ENCODE peak calls at places on chromosomes 13 and 19, in ten cellular contexts. S, O, L, D, C, Q, X, W, A and T are unnamed samples.

GRCh38 chr13:52127783-52128702 is 830 bp downstream of the NEK5 start:
- DNase-seq in S (peak), O (no peak), L (peak), D (peak), C (peak), Q (peak), X (peak), W (peak), A (peak), T (peak)

GRCh38 chr13:109408596-109409382 is 377.6 kb downstream of the IRS2 start:
- DNase-seq in S (no peak), O (no peak), L (no peak), D (peak), C (no peak), Q (no peak), X (no peak), W (no peak), A (no peak), T (no peak)

GRCh38 chr13:109783447-109783814 is 3.0 kb downstream of the IRS2 start:
- DNase-seq in S (no peak), O (no peak), L (peak), D (no peak), C (no peak), Q (no peak), X (no peak), W (no peak), A (no peak), T (no peak)

GRCh38 chr13:110726726-110727125 is 13.2 kb downstream of the ING1 start:
- DNase-seq in S (no peak), O (no peak), L (no peak), D (no peak), C (no peak), Q (no peak), X (no peak), W (no peak), A (no peak), T (no peak)

GRCh38 chr13:30193279-30194234 is 113.8 kb downstream of the KATNAL1 start:
- DNase-seq in S (no peak), O (no peak), L (no peak), D (no peak), C (no peak), Q (no peak), X (no peak), W (no peak), A (no peak), T (no peak)

GRCh38 chr19:11418518-11419506 is at the start of gene RGL3:
- DNase-seq in S (peak), O (no peak), L (peak), D (no peak), C (no peak), Q (no peak), X (no peak), W (peak), A (peak), T (no peak)

GRCh38 chr19:38193445-38193844 is 30.6 kb downstream of the DPF1 start:
- DNase-seq in S (no peak), O (no peak), L (no peak), D (no peak), C (no peak), Q (no peak), X (no peak), W (no peak), A (peak), T (no peak)

GRCh38 chr13:27354379-27354778 is 70.0 kb upstream of the GTF3A start:
- DNase-seq in S (no peak), O (no peak), L (no peak), D (peak), C (no peak), Q (no peak), X (peak), W (no peak), A (no peak), T (peak)

GRCh38 chr19:17553256-17553655 is 2.2 kb upstream of the COLGALT1 start:
- DNase-seq in S (peak), O (peak), L (no peak), D (peak), C (peak), Q (peak), X (peak), W (no peak), A (peak), T (peak)

GRCh38 chr13:70747305-70747704 is 639.1 kb upstream of the KLHL1 start:
- DNase-seq in S (no peak), O (no peak), L (no peak), D (no peak), C (no peak), Q (no peak), X (no peak), W (no peak), A (no peak), T (no peak)

GRCh38 chr19:23382955-23383354 is 12.3 kb downstream of the ZNF91 start:
- DNase-seq in S (no peak), O (no peak), L (no peak), D (no peak), C (no peak), Q (no peak), X (no peak), W (no peak), A (no peak), T (no peak)

DNA sequence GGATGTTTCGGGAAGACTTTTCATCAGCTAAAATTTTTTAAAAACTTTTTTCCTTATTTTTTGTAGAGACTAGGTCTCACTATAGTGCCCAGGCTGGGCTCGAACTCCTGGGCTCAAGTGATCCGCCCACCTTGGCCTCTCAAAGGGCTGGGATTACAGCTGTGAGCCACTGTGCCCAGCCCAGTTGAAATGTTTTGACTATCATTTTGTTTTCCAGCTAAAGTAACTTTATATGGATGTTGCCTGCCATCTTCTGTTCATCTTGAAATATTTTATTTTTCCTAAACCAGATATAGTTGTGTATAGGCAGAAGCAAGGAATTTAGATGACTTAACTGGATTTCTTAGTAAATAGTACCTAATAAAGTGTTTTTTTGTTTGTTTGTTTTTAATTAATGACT is 7.0 kb downstream of the CAB39L start:
- DNase-seq in S (peak), O (no peak), L (no peak), D (peak), C (peak), Q (peak), X (peak), W (peak), A (peak), T (peak)
- TF ChIP-seq CTCF in S (no peak), O (no peak), L (no peak), D (peak), C (peak), Q (peak), X (no peak), W (no peak), A (peak), T (peak)

DNA sequence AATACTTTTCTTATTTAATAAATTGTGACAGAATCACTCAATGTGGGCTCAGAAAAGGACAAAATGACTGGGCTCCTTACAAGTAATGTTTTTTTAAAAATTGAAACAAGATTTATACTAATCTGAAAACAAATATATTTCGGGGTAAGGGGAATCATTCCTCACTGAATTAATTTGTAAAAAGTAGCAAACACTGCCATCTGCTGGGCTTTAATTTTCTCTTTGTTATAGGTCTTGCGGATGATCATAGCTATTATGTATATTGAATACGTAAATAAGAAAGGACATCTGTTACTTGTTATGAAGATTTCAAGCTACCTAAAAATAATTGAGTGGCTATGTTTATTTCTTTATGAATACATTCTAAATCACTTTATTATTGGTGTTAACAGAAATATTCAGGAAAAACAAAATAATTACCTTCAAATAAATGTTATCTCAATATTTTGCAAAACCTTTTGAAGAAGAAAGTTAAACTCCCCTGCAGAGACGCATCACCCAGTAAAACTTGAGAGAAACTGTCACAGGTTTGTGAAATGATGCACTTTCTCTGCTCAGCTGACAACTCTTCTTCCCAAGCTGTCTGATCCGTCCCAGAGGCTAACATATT is 17.8 kb upstream of the ENOX1 start:
- DNase-seq in S (no peak), O (no peak), L (no peak), D (peak), C (no peak), Q (no peak), X (peak), W (peak), A (peak), T (peak)
- H3K4me3 ChIP-seq in S (no peak), O (peak), L (no peak), D (peak), C (peak), Q (no peak), X (peak), W (no peak), A (no peak), T (peak)

DNA sequence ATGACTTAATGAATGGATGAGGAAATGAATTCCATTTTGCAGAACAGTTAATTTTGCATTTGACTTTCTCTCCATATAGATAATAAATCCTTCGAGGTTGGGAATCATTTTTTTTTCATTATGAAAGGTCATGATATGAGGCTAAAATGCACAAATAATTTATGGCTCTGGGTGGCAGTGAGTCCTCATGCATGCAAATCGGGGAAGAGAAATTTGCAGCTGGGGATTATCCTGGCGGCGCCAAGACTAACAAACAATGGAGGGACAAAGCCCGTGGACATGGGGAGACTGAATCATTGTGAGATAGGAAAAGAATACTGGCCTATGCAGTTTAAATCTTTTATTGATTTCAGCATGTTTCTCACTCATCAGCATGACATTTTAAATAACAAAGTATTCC is 102.2 kb downstream of the ERCC5 start:
- DNase-seq in S (no peak), O (no peak), L (no peak), D (no peak), C (no peak), Q (no peak), X (peak), W (no peak), A (peak), T (peak)
- TF ChIP-seq CTCF in S (no peak), O (no peak), L (no peak), D (no peak), C (no peak), Q (no peak), X (no peak), W (no peak), A (peak), T (no peak)

DNA sequence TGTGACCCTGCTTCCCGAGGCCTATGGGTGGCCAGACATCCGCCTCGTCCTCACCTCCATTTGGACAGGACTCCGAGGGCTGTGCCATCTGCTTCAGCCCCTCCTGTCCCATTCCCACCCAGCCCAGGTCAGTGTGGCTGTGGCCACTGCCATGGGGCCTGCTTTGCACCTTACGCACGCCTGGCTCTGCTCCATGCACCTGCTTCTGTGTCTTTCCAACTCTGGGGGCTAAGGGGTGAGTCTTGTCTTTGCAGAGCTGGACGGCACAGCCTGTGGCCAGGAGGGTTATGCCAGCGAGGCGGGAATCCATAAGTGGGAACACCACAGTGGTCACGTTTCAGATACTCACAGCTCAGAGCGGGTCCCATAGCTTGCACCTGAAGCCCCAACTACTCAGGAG is 5.2 kb upstream of the ZNF554 start:
- DNase-seq in S (no peak), O (no peak), L (no peak), D (no peak), C (no peak), Q (no peak), X (no peak), W (no peak), A (no peak), T (no peak)
- H3K4me3 ChIP-seq in S (no peak), O (no peak), L (no peak), D (no peak), C (no peak), Q (no peak), X (no peak), W (no peak), A (no peak), T (no peak)

GRCh38 chr19:58217069-58217481 is 11.6 kb upstream of the ZNF544 start:
- DNase-seq in S (no peak), O (no peak), L (no peak), D (no peak), C (no peak), Q (no peak), X (no peak), W (no peak), A (no peak), T (no peak)

GRCh38 chr19:58213075-58213369 is 15.7 kb upstream of the ZNF544 start:
- DNase-seq in S (no peak), O (no peak), L (no peak), D (no peak), C (no peak), Q (no peak), X (no peak), W (no peak), A (no peak), T (no peak)

GRCh38 chr19:58217607-58218391 is 10.9 kb upstream of the ZNF544 start:
- DNase-seq in S (no peak), O (no peak), L (no peak), D (no peak), C (no peak), Q (no peak), X (no peak), W (no peak), A (no peak), T (no peak)

DNA sequence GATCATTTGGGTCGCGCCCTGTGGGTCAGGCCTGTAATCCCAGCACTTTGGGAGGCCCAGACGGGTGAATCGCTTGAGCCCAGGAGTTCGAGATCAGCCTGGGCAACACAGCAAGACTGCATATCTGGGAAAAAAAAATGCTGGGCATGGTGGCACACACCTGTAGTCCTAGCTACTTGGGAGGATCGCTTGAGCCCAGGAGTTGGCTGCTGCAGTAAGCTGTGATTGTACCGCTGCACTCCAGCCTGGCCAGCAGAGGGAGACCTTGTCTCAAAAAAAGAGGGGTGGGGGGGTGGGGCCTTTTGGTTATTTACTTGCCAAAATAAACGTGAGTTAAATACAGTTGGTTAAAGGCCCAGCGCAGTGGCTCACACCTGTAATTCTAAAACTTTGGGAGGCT is 9.8 kb upstream of the ZNF544 start:
- DNase-seq in S (no peak), O (no peak), L (peak), D (no peak), C (no peak), Q (no peak), X (no peak), W (peak), A (no peak), T (no peak)
- TF ChIP-seq CTCF in S (peak), O (no peak), L (peak), D (no peak), C (no peak), Q (no peak), X (peak), W (peak), A (no peak), T (no peak)

DNA sequence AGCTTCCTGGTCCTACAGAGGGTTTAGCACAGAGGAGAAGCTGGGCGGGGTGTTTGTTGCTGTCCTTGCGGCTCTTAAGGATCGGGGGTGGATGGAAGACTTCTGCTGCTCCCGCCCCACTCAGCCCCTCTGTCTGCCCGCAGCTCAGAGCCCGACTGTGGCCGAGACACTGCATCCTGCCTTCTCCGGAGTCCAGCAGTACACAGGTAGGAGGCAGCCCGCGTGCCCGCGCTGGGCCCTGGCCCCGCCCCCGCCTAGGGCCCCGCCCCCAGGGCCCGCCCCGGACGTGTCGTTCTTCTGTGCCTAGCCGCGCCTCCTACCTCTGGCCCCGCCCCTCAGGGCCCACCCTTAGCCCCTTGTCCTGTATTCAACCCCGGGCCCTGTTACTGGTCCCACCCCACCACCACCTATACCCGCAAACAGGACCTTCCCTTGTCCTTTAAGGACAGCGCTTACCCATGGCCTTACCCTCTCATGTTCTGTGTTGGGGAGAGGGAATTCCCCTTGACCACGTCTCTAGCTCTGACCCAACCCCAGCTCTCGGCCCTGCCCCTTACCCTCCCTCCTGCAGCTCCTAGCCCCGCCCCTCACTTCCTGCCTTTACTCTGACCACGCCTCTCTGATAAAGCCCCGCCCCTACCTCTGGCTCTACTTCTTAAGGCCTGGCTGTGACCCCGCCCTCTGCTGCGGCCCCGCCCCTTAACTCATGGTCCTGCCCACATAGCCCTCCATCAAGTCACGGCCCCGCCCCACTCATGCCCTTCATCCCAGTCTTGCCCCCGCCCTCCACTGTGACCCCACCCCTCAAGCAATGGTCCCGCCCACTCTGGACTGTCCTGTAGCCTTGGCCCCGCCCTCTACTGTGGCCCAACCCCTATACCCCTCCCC is 60.5 kb downstream of the CELF5 start:
- DNase-seq in S (peak), O (no peak), L (peak), D (no peak), C (no peak), Q (peak), X (peak), W (peak), A (peak), T (peak)
- H3K4me3 ChIP-seq in S (peak), O (peak), L (peak), D (no peak), C (no peak), Q (peak), X (no peak), W (peak), A (no peak), T (no peak)

DNA sequence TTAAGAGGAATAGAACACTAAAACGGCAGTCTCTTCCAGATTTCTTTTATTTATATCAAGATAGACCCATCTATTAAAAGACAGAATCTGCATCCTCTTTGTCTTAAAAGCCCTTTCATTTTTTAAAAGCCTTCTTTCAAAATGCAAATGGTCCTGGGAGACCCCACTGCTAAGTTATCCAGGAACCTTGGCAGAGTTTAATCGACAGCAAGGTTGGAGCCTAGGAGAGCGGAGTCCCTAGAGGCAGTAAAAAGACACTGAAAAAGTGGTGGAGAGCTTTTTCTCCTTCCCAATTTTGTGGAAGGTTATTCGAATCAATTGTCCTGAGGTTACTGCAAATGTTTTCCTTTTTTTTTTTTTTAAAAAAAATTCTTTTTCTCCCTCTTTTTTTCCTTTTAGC is 294.7 kb downstream of the NALCN start:
- DNase-seq in S (no peak), O (no peak), L (no peak), D (no peak), C (no peak), Q (no peak), X (no peak), W (no peak), A (no peak), T (no peak)
- TF ChIP-seq CTCF in S (no peak), O (no peak), L (peak), D (no peak), C (no peak), Q (no peak), X (no peak), W (no peak), A (no peak), T (no peak)

GRCh38 chr19:2500861-2501260 is 24.9 kb downstream of the GADD45B start:
- DNase-seq in S (peak), O (no peak), L (no peak), D (no peak), C (no peak), Q (peak), X (no peak), W (no peak), A (no peak), T (no peak)
- H3K4me3 ChIP-seq in S (no peak), O (no peak), L (no peak), D (no peak), C (no peak), Q (no peak), X (no peak), W (no peak), A (no peak), T (no peak)